ENCODE peak calls at places on chromosomes 2 and 18, in six cellular contexts. A is pancreas; L is spleen; K is CD8-positive, alpha-beta memory T cell; T is cardiac muscle cell; S is GM23338. P is an unnamed sample.

GRCh38 chr2:205261631-205262030 is 420.7 kb upstream of the NRP2 start:
- DNase-seq in A (no peak), L (no peak), K (no peak), T (no peak), S (no peak), P (no peak)

GRCh38 chr2:211674715-211675114 is 863.9 kb downstream of the ERBB4 start:
- DNase-seq in A (no peak), L (no peak), K (no peak), T (no peak), S (no peak), P (no peak)

GRCh38 chr2:120804446-120804845 is 68.8 kb downstream of the GLI2 start:
- DNase-seq in A (peak; percentile 25), L (no peak), K (no peak), T (no peak), S (no peak), P (no peak)

GRCh38 chr2:75309596-75310290 is 110.4 kb upstream of the TACR1 start:
- DNase-seq in A (no peak), L (no peak), K (no peak), T (no peak), S (no peak), P (no peak)

GRCh38 chr2:69514406-69514805 is 77.2 kb upstream of the NFU1 start:
- DNase-seq in A (no peak), L (no peak), K (no peak), T (no peak), S (peak; percentile 19), P (no peak)

GRCh38 chr2:162732946-162733698 is 105.4 kb downstream of the KCNH7 start:
- DNase-seq in A (no peak), L (no peak), K (no peak), T (no peak), S (peak; percentile 51), P (no peak)

GRCh38 chr2:30915485-30915884 is 108.2 kb upstream of the CAPN13 start:
- DNase-seq in A (no peak), L (peak; percentile 55), K (no peak), T (peak; percentile 64), S (peak; percentile 74), P (no peak)

GRCh38 chr2:43368483-43369385 is 142.3 kb upstream of the ZFP36L2 start:
- DNase-seq in A (no peak), L (no peak), K (no peak), T (no peak), S (no peak), P (no peak)

GRCh38 chr18:70028734-70029133 is 81.1 kb upstream of the CD226 start:
- DNase-seq in A (no peak), L (no peak), K (no peak), T (no peak), S (no peak), P (no peak)

GRCh38 chr2:113342650-113343049 is 63.9 kb upstream of the PAX8 start:
- DNase-seq in A (no peak), L (no peak), K (no peak), T (no peak), S (no peak), P (no peak)

GRCh38 chr2:168127361-168127760 is 120.0 kb downstream of the STK39 start:
- DNase-seq in A (no peak), L (no peak), K (no peak), T (no peak), S (no peak), P (no peak)

GRCh38 chr18:13437801-13438506 is 219.4 kb downstream of the LDLRAD4 start:
- DNase-seq in A (no peak), L (no peak), K (no peak), T (no peak), S (no peak), P (no peak)

GRCh38 chr2:134250840-134251461 is 2.9 kb upstream of the MGAT5 start:
- DNase-seq in A (no peak), L (no peak), K (no peak), T (no peak), S (no peak), P (no peak)

GRCh38 chr2:223880779-223881178 is 43.4 kb upstream of the AP1S3 start:
- DNase-seq in A (no peak), L (no peak), K (no peak), T (no peak), S (no peak), P (no peak)

GRCh38 chr2:203077458-203077857 is 62.8 kb downstream of the NBEAL1 start:
- DNase-seq in A (no peak), L (no peak), K (no peak), T (no peak), S (no peak), P (no peak)

GRCh38 chr2:105522645-105523044 is 123.8 kb upstream of the FHL2 start:
- DNase-seq in A (no peak), L (no peak), K (no peak), T (no peak), S (no peak), P (no peak)

GRCh38 chr2:113182471-113183260 is 8.9 kb downstream of the PSD4 start:
- DNase-seq in A (no peak), L (peak; percentile 64), K (no peak), T (no peak), S (no peak), P (no peak)

DNA sequence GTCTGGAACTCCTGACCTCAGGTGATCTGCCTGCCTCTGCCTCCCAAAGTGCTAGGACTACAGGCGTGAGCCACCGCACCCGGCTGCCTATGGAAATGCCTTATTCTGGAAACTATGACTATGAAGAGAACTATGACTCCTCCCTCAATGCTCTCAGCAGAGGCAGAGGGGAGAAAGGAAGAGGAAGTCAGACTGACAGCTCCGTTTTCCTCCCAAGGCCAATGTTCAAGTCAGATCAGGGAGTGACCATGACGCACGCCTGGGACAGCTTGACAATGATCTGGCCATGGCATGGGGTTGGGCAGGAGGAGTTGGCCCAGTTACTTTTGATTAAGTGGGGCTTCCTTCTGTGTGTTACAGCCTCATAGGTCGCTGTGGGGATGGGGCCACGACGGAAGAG is 44.3 kb upstream of the MRPL33 start:
- DNase-seq in A (no peak), L (no peak), K (no peak), T (no peak), S (no peak), P (no peak)
- H3K27ac ChIP-seq in A (no peak overlapping the region), L (peak overlapping the region; percentile 55), K (no peak overlapping the region), T (no peak overlapping the region), S (no peak overlapping the region), P (no peak overlapping the region)

GRCh38 chr2:199428291-199428690 is 29.4 kb downstream of the SATB2 start:
- DNase-seq in A (no peak), L (no peak), K (no peak), T (no peak), S (no peak), P (no peak)

GRCh38 chr2:199430219-199430618 is 27.5 kb downstream of the SATB2 start:
- DNase-seq in A (no peak), L (no peak), K (no peak), T (no peak), S (no peak), P (no peak)

GRCh38 chr2:199433204-199433832 is 24.4 kb downstream of the SATB2 start:
- DNase-seq in A (no peak), L (no peak), K (no peak), T (no peak), S (no peak), P (no peak)

GRCh38 chr2:199434555-199434954 is 23.2 kb downstream of the SATB2 start:
- DNase-seq in A (no peak), L (no peak), K (no peak), T (no peak), S (no peak), P (no peak)

GRCh38 chr2:199431748-199432213 is 26.0 kb downstream of the SATB2 start:
- DNase-seq in A (no peak), L (no peak), K (no peak), T (no peak), S (peak; percentile 73), P (no peak)
- H3K27ac ChIP-seq in A (no peak overlapping the region), L (no peak overlapping the region), K (no peak overlapping the region), T (no peak overlapping the region), S (no peak overlapping the region), P (no peak overlapping the region)

GRCh38 chr2:109197491-109198480 is 68.8 kb downstream of the SH3RF3 start:
- DNase-seq in A (no peak), L (no peak), K (no peak), T (no peak), S (no peak), P (no peak)

GRCh38 chr2:109195193-109196045 is 66.4 kb downstream of the SH3RF3 start:
- DNase-seq in A (no peak), L (no peak), K (no peak), T (peak; percentile 11), S (no peak), P (no peak)

GRCh38 chr2:109196081-109196875 is 67.3 kb downstream of the SH3RF3 start:
- DNase-seq in A (no peak), L (no peak), K (no peak), T (no peak), S (no peak), P (no peak)

GRCh38 chr2:109189751-109190150 is 60.7 kb downstream of the SH3RF3 start:
- DNase-seq in A (no peak), L (no peak), K (no peak), T (no peak), S (no peak), P (no peak)

DNA sequence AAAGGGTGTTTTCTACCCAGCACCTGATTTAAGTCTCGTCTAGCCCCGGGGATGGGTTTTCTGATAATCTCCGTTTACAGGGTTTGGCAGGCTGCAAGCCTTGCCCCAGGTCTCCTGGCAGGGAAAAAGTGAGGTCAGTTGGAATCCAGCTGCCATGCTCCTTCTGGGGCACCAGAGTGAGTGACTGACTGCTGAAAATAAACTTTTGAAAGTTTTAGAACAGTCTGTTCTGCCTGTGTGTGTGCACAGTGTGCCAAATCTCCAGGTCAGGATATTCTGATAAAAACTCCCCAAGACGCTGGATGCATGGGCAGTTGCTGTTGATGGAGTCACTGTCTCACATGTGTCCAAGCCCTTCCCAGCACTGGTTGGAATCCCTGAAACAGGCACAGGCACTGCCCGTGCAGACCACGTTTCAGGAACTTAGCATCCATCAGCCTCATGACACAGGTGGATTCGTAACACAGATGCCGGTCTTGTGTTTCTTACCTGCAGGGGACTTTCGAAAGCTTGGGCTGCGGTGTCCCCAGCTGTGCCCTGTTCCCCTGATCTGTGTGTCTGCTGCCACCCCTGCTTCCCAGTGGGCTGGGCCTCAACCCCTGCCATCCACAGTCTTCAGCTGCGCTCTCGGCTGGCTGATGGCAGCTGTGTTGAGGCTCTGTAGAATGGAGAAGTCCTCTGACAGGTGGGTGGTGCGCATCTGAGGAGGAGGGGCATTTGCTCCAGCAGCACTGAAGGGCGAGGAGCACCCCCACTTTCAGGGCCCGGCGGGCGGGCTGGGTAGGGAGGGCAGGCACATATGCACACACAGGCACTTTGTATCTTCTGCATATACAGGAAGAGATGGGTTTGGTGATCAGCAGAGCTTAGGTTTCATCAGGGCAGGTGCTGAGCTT is 65.0 kb downstream of the SH3RF3 start:
- DNase-seq in A (no peak), L (no peak), K (no peak), T (no peak), S (no peak), P (no peak)
- H3K27ac ChIP-seq in A (no peak overlapping the region), L (no peak overlapping the region), K (no peak overlapping the region), T (no peak overlapping the region), S (no peak overlapping the region), P (no peak overlapping the region)

DNA sequence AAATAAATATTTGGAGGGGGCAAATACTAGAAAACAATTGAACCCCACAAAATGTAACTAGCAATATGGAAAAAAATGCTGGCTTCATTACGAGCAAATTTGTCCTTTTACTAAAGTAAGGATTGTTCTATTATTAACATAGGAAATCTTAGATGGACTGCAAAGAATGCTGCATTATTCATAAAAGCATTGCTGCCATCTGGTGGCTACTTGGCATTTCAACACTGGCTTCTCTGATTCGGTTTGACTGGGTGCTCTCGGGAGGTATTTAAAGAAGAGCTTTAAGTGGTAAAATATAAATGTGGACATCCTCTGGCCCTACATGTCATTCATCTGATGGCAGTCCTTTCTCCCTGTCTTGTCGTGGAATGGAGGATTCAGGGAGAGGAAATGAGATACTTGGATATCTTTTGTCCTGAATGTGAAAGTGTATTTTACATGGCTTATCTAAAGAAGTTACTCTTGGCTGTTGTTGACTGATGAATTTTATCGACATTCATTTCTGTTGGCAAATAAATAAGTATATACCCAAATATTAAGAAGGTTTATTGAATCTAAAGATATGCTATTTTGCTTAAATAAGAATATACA is 130.2 kb downstream of the ARHGAP15 start:
- DNase-seq in A (no peak), L (no peak), K (peak; percentile 59), T (peak; percentile 82), S (peak; percentile 84), P (peak; percentile 13)
- H3K27ac ChIP-seq in A (no peak overlapping the region), L (peak overlapping the region; percentile 76), K (no peak overlapping the region), T (no peak overlapping the region), S (no peak overlapping the region), P (no peak overlapping the region)